ENCODE peak calls at places on chromosomes 6 and 20, in six cellular contexts. Z, C, M, W, N and P are unnamed samples.

GRCh38 chr6:13538084-13538483 is 36.3 kb upstream of the SIRT5 start:
- DNase-seq in N (peak; percentile 31), W (no peak), C (peak; percentile 74), Z (no peak), M (no peak), P (no peak)

GRCh38 chr6:34383651-34384304 is 8.7 kb downstream of the NUDT3 start:
- DNase-seq in Z (no peak), N (no peak), C (peak; percentile 52), M (no peak), W (no peak), P (no peak)

GRCh38 chr6:33885121-33886057 is 81.6 kb upstream of the MLN start:
- DNase-seq in W (peak; percentile 35), M (no peak), C (peak; percentile 30), Z (no peak), N (peak; percentile 20), P (no peak)

GRCh38 chr20:61896058-61896961 is 169.4 kb downstream of the TAF4 start:
- DNase-seq in W (no peak), C (peak; percentile 52), N (peak; percentile 23), M (peak; percentile 18), Z (no peak), P (peak; percentile 31)

GRCh38 chr6:30821862-30822784 is 62.2 kb upstream of the DDR1 start:
- DNase-seq in Z (no peak), W (no peak), N (peak; percentile 52), C (peak; percentile 71), M (no peak), P (no peak)

GRCh38 chr20:64098471-64099013 is 8.8 kb downstream of the NPBWR2 start:
- DNase-seq in N (no peak), Z (no peak), W (no peak), M (no peak), C (no peak), P (no peak)

GRCh38 chr20:39878809-39879208 is 810.2 kb downstream of the MAFB start:
- DNase-seq in Z (no peak), C (no peak), M (no peak), W (no peak), N (no peak), P (no peak)

GRCh38 chr20:12564982-12565381 is 443.8 kb upstream of the SPTLC3 start:
- DNase-seq in C (no peak), Z (no peak), N (no peak), M (no peak), W (no peak), P (no peak)

GRCh38 chr6:108793449-108794134 is 54.6 kb upstream of the ARMC2 start:
- DNase-seq in C (no peak), Z (no peak), N (no peak), M (no peak), W (no peak), P (no peak)

GRCh38 chr6:18400831-18401446 is 13.8 kb downstream of the RNF144B start:
- DNase-seq in N (peak; percentile 40), W (no peak), C (no peak), M (no peak), Z (no peak), P (no peak)

GRCh38 chr20:20412750-20413149 is 44.8 kb downstream of the INSM1 start:
- DNase-seq in C (no peak), N (no peak), Z (no peak), M (no peak), W (no peak), P (no peak)

GRCh38 chr6:168326294-168327261 is 7.0 kb upstream of the DACT2 start:
- DNase-seq in Z (no peak), C (peak; percentile 99), W (no peak), M (no peak), N (peak; percentile 33), P (no peak)

GRCh38 chr6:169503556-169503955 is 198.3 kb downstream of the WDR27 start:
- DNase-seq in N (no peak), M (no peak), Z (no peak), W (no peak), C (no peak), P (no peak)

GRCh38 chr20:1826046-1826445 is 69.2 kb upstream of the SIRPA start:
- DNase-seq in C (no peak), Z (no peak), W (no peak), M (no peak), N (no peak), P (no peak)

GRCh38 chr20:46820682-46821081 is 74.0 kb upstream of the EYA2 start:
- DNase-seq in N (no peak), M (no peak), C (no peak), Z (no peak), W (peak; percentile 74), P (no peak)

DNA sequence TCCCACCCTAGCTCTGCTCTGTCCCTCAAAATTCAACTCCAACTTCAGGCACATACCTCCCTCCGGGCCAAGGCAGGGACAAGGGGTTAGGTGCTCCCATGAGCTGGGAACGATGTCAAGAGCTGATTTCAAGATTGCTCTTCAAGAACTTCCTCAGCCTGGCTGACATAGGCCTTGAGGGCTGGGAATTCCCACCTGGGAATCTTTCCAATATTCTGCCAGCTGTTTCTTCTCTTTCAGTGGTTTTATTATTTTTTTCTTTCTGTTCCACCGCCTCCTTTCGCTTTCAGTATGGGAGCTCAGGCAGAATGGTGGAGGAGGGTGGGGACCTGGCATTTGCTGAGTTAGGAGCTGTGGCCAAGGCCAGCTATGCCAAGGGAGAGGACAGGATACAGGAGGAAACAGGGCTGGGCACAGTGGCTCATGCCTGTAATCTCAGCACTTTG is 33.7 kb downstream of the SRSF3 start:
- DNase-seq in C (peak; percentile 95), Z (peak; percentile 62), N (no peak), W (peak; percentile 83), M (peak; percentile 59), P (no peak)
- H3K4me3 ChIP-seq in C (no peak overlapping the region), Z (peak overlapping the region; percentile 21), N (no peak overlapping the region), W (no peak overlapping the region), M (no peak overlapping the region), P (no peak overlapping the region)

GRCh38 chr6:41399424-41399823 is 64.0 kb downstream of the NCR2 start:
- DNase-seq in W (no peak), M (no peak), N (no peak), Z (no peak), C (no peak), P (no peak)
- TF ChIP-seq CTCF in W (no peak), M (no peak), N (no peak), Z (no peak), C (no peak), P (no peak)

DNA sequence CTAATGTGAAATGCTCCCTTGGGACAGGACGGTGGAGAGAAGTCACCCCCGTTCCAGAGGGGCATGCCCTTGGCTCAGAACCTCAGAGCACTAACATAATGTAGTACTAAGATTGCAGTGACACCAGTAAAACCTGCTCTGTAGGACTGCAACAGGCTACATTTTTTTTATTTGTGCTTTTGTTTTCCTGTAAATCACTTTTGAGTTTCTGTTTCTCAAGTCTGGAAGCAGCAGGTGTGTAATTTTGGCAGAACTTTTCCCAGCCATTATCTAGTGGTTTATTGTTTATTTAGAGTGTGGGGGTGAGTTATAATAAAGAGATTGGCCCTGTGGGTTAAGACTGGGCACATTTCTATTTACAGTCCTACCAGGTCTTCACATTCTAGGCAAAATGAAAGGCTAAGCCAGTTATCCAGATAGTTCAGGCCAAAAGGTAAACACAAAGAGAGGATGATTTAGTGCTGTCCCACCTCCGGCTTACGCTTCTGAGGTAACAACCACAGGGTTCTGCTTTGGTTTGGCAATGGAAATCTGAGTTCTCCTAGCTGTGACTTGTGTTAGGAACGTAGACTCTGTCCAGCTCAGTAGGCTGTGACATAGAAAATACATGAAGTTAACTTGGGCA is 50.2 kb upstream of the PTPRK start:
- DNase-seq in C (no peak), W (no peak), N (no peak), M (no peak), Z (no peak), P (no peak)
- H3K27ac ChIP-seq in C (no peak overlapping the region), W (no peak overlapping the region), N (peak overlapping the region; percentile 49), M (peak overlapping the region; percentile 23), Z (peak overlapping the region; percentile 81), P (no peak overlapping the region)

GRCh38 chr6:156781882-156782631 is 4.9 kb downstream of the ARID1B start:
- DNase-seq in W (no peak), N (no peak), M (no peak), C (no peak), Z (no peak), P (no peak)
- H3K4me3 ChIP-seq in W (peak overlapping the region; percentile 19), N (peak overlapping the region; percentile 83), M (peak overlapping the region; percentile 85), C (peak overlapping the region; percentile 79), Z (peak overlapping the region; percentile 97), P (no peak overlapping the region)

GRCh38 chr20:57079016-57080005 is 187.1 kb downstream of the BMP7 start:
- DNase-seq in N (no peak), M (no peak), W (no peak), C (no peak), Z (no peak), P (no peak)

GRCh38 chr20:57083072-57083471 is 183.4 kb downstream of the BMP7 start:
- DNase-seq in C (no peak), N (no peak), W (no peak), M (no peak), Z (no peak), P (no peak)

GRCh38 chr20:57078101-57078500 is 188.3 kb downstream of the BMP7 start:
- DNase-seq in Z (no peak), W (no peak), M (no peak), N (no peak), C (no peak), P (no peak)

GRCh38 chr20:57082546-57082945 is 183.9 kb downstream of the BMP7 start:
- DNase-seq in C (no peak), Z (no peak), N (no peak), W (no peak), M (no peak), P (no peak)

DNA sequence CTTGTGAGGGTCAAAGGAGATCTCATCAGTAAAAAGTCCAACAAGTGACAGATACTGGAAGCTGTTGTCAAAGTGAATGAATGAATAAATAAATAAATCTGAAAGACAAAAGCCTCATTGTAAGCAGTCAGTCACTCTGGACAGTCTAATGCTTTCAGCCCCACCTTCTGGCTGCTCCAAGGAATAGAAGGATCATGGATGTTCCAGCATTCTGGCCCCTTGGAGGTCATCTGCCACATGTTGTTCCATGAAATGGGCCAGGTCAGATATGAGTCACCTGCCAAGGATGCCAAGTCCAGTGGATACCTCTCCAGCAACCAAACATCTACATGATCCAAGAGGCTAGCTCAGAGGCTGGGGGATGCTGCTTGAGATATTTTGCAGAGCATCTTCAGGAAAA is 185.6 kb downstream of the BMP7 start:
- DNase-seq in N (peak; percentile 41), W (no peak), Z (no peak), C (no peak), M (no peak), P (no peak)
- TF ChIP-seq CTCF in N (peak; percentile 58), W (no peak), Z (no peak), C (no peak), M (no peak), P (peak; percentile 36)

DNA sequence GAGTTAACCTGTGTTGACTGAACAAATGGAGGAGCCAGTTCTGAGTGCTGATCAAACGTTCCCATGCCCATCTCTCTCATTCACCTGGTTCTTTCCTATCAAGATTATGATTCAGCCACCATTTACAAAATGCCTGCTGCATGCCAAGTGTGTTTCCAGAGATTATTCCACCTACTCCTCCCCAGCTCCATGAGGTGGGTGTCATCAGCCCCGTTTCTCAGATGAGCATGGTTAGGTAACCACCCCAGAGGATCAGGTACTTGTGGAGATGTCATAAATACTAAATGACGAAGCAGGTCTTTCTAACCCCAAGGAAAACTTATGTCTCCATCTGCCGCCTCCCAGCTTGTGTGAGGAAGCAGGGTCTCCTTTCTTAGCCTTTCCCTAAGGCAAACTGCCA is 2.1 kb downstream of the BANF2 start:
- DNase-seq in W (no peak), C (no peak), M (no peak), Z (no peak), N (no peak), P (no peak)
- H3K27ac ChIP-seq in W (no peak overlapping the region), C (no peak overlapping the region), M (no peak overlapping the region), Z (no peak overlapping the region), N (no peak overlapping the region), P (no peak overlapping the region)

GRCh38 chr20:63000036-63000435 is 6.7 kb downstream of the BHLHE23 start:
- DNase-seq in Z (no peak), C (no peak), N (no peak), W (no peak), M (no peak), P (no peak)
- H3K4me3 ChIP-seq in Z (no peak overlapping the region), C (no peak overlapping the region), N (no peak overlapping the region), W (no peak overlapping the region), M (no peak overlapping the region), P (no peak overlapping the region)